ENCODE peak calls at places on chromosomes 12 and 14, in four cellular contexts. J is omental fat pad, B is GM12865, I is germinal center. F is an unnamed sample.

GRCh38 chr14:93032301-93032929 is 83.3 kb downstream of the ITPK1 start:
- DNase-seq in I (no peak), J (no peak), B (no peak), F (no peak)

GRCh38 chr12:22899184-22899583 is 274.2 kb downstream of the ETNK1 start:
- DNase-seq in J (no peak), B (no peak), I (no peak), F (no peak)

GRCh38 chr12:120041386-120042231 is 52.6 kb downstream of the BICDL1 start:
- DNase-seq in B (no peak), J (no peak), I (no peak), F (no peak)

GRCh38 chr12:29589271-29589670 is 91.8 kb upstream of the OVCH1 start:
- DNase-seq in B (no peak), J (no peak), I (no peak), F (no peak)

GRCh38 chr12:105876426-105876927 is 262.3 kb downstream of the NUAK1 start:
- DNase-seq in J (no peak), I (no peak), B (no peak), F (peak; percentile 46)

GRCh38 chr14:21087294-21088091 is 11.0 kb downstream of the ZNF219 start:
- DNase-seq in I (peak; percentile 71), B (peak; percentile 78), J (no peak), F (peak; percentile 51)

GRCh38 chr14:96281486-96281885 is 25.5 kb downstream of the BDKRB1 start:
- DNase-seq in I (no peak), B (no peak), J (no peak), F (no peak)

GRCh38 chr12:113204806-113205205 is 16.5 kb upstream of the TPCN1 start:
- DNase-seq in J (no peak), I (no peak), B (no peak), F (no peak)

GRCh38 chr12:101267111-101267510 is 12.8 kb upstream of the UTP20 start:
- DNase-seq in B (no peak), I (no peak), J (no peak), F (no peak)